ENCODE peak calls at places on chromosomes 11 and 22, in five cellular contexts. H, E, X, W and K are unnamed samples.

GRCh38 chr22:48941903-48942625 is 885.6 kb downstream of the BRD1 start:
- DNase-seq in H (no peak), E (peak; percentile 21), X (no peak), W (peak; percentile 18), K (no peak)

GRCh38 chr22:31148953-31149627 is 8.8 kb upstream of the PLA2G3 start:
- DNase-seq in H (no peak), E (peak; percentile 89), X (peak; percentile 89), W (peak; percentile 79), K (peak; percentile 80)

GRCh38 chr11:63915961-63916836 is 765 bp downstream of the RCOR2 start:
- DNase-seq in H (no peak), E (no peak), X (peak; percentile 78), W (peak; percentile 37), K (peak; percentile 82)

GRCh38 chr11:31812392-31813241 is 1.5 kb upstream of the PAX6 start:
- DNase-seq in H (no peak), E (no peak), X (no peak), W (no peak), K (peak; percentile 71)

GRCh38 chr22:50298937-50299656 is 8.3 kb downstream of the PLXNB2 start:
- DNase-seq in H (no peak), E (no peak), X (no peak), W (peak; percentile 58), K (no peak)

GRCh38 chr22:29309332-29310064 is 3.0 kb downstream of the GAS2L1 start:
- DNase-seq in H (no peak), E (peak; percentile 71), X (peak; percentile 51), W (peak; percentile 80), K (peak; percentile 83)

GRCh38 chr11:120518356-120518755 is 6.8 kb downstream of the GRIK4 start:
- DNase-seq in H (no peak), E (peak; percentile 39), X (no peak), W (no peak), K (no peak)

GRCh38 chr22:46071451-46072029 is 78.8 kb upstream of the PPARA start:
- DNase-seq in H (peak; percentile 72), E (peak; percentile 97), X (peak; percentile 66), W (peak; percentile 91), K (peak; percentile 98)

GRCh38 chr11:1930448-1930802 is 10.9 kb downstream of the TNNT3 start:
- DNase-seq in H (no peak), E (no peak), X (no peak), W (no peak), K (no peak)

GRCh38 chr11:1879941-1880720 is 11.6 kb downstream of the PRR33 start:
- DNase-seq in H (no peak), E (peak; percentile 88), X (no peak), W (no peak), K (peak; percentile 76)

GRCh38 chr11:2300290-2300935 is 1.3 kb downstream of the C11orf21 start:
- DNase-seq in H (no peak), E (no peak), X (no peak), W (peak; percentile 25), K (peak; percentile 75)

GRCh38 chr22:31286360-31287255 is 5.7 kb downstream of the PIK3IP1 start:
- DNase-seq in H (no peak), E (peak; percentile 82), X (peak; percentile 20), W (no peak), K (no peak)

GRCh38 chr22:50274311-50274710 is 4.1 kb upstream of the MAPK11 start:
- DNase-seq in H (no peak), E (no peak), X (peak; percentile 71), W (peak; percentile 66), K (no peak)

GRCh38 chr22:39527481-39527961 is 5.0 kb downstream of the RPS19BP1 start:
- DNase-seq in H (no peak), E (no peak), X (no peak), W (peak; percentile 59), K (peak; percentile 55)

GRCh38 chr22:41286639-41287091 is 678 bp upstream of the RANGAP1 start:
- DNase-seq in H (no peak), E (no peak), X (no peak), W (no peak), K (no peak)

GRCh38 chr11:115760528-115760837 is 256.3 kb upstream of the CADM1 start:
- DNase-seq in H (no peak), E (peak; percentile 65), X (no peak), W (no peak), K (no peak)

GRCh38 chr11:87425943-87426342 is 388.2 kb downstream of the TMEM135 start:
- DNase-seq in H (no peak), E (no peak), X (no peak), W (no peak), K (no peak)

GRCh38 chr11:134854391-134854991 is 442.4 kb upstream of the B3GAT1 start:
- DNase-seq in H (no peak), E (no peak), X (no peak), W (no peak), K (no peak)

GRCh38 chr11:102599642-102600261 is 25.4 kb downstream of the MMP20 start:
- DNase-seq in H (no peak), E (no peak), X (no peak), W (no peak), K (no peak)

GRCh38 chr22:19716041-19716828 is 1.9 kb downstream of the SEPTIN5 start:
- DNase-seq in H (no peak), E (no peak), X (no peak), W (no peak), K (no peak)

GRCh38 chr11:116654526-116654925 is 118.3 kb downstream of the BUD13 start:
- DNase-seq in H (no peak), E (no peak), X (no peak), W (no peak), K (no peak)

GRCh38 chr11:45486461-45486860 is 179.0 kb downstream of the CHST1 start:
- DNase-seq in H (no peak), E (peak; percentile 53), X (no peak), W (peak; percentile 22), K (no peak)

GRCh38 chr11:74620537-74620936 is 28.2 kb downstream of the POLD3 start:
- DNase-seq in H (no peak), E (no peak), X (no peak), W (no peak), K (no peak)

GRCh38 chr22:19579880-19580279 is 55.7 kb upstream of the CLDN5 start:
- DNase-seq in H (no peak), E (peak; percentile 74), X (no peak), W (no peak), K (peak; percentile 80)

GRCh38 chr11:119447664-119448242 is 24.8 kb upstream of the THY1 start:
- DNase-seq in H (no peak), E (no peak), X (no peak), W (no peak), K (no peak)

GRCh38 chr11:33360642-33361041 is 103.5 kb downstream of the HIPK3 start:
- DNase-seq in H (no peak), E (no peak), X (no peak), W (no peak), K (no peak)

GRCh38 chr22:23035557-23036277 is 34.6 kb upstream of the GNAZ start:
- DNase-seq in H (no peak), E (no peak), X (no peak), W (no peak), K (no peak)

GRCh38 chr11:120208012-120208441 is 2.8 kb upstream of the OAF start:
- DNase-seq in H (no peak), E (no peak), X (no peak), W (no peak), K (no peak)

GRCh38 chr22:42933783-42934144 is 76.7 kb upstream of the ARFGAP3 start:
- DNase-seq in H (no peak), E (no peak), X (no peak), W (no peak), K (no peak)

DNA sequence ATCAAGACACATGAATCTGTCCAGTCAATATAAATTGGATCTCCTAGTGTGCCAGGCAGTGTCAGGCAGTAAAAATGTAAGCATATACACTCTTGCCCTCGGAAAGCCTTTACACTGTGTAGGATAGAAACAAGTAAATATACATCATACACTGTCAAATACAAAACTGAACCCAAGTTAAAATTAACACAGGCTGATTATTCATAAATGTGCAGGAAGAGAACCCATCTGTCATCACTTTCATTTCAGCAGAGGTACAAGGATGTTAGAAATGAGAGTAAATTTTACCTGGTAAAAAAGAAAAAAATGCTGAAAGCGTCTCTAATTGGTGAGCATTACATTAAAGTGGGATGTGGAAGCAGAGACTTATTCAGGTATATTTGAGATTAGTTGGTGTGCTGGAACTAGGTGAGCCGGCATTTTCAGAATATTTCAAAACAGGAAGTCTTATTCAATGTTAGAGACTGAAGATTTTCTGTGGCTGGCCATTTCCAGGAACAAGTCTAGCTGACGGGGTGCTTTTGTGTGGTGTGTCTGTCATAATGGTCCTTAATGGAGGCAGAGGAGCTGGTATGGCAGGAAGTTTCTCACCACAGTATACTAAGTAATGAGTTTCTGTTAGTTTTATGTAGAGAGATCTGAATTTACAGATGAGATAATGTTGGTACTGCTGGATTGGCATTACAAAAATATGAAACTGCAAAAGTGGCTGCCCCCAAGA is 192.6 kb downstream of the CASP12 start:
- DNase-seq in H (no peak), E (no peak), X (no peak), W (peak; percentile 25), K (no peak)
- H3K4me3 ChIP-seq in H (no peak overlapping the region), E (no peak overlapping the region), X (no peak overlapping the region), W (no peak overlapping the region), K (no peak overlapping the region)

DNA sequence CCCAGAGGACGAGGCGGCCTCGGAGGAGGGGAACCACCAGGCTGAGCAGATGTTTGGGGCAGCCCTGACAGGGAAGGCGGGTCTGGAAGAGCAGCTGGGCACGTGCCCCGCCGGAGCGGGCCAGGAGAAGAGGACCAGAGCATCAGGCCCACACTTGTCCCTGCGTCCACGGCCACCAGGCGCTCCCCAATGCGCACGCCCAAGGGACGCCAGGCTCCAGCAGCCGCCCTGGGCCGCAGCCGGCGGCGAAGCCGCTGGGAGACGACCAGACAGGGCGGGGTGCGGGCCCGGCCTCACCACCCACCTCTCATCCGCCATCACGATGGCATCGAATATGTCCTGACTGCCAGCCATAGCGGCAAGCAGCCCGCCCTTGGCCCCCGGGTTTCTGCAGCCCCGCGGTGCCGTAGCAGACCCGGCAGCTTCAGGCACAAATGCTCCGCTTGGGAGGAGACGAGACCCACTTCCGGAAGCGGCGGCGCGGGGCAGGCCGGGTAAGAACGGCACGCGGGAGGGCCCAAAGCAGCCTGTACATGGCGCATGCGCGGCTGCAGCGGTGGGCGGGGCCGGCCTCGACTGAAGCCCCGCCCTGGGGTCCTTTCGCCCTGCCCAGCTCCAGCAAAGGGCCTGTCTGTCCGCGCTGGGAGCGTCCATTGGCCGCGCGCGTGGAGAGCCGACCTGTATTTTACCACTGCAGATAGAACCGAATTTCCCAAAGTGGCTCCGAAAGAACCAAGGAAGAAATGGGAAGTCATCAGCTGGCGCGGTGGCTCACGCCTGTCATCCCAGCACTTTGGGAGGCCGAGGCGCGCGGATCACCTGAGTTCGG is at the start of gene LTO1:
- DNase-seq in H (peak; percentile 84), E (peak; percentile 98), X (peak; percentile 98), W (peak; percentile 98), K (peak; percentile 98)
- TF ChIP-seq CTCF in H (no peak), E (no peak), X (no peak), W (peak; percentile 15), K (no peak)

GRCh38 chr22:36470994-36471331 is 10.5 kb downstream of the TXN2 start:
- DNase-seq in H (no peak), E (peak; percentile 91), X (no peak), W (no peak), K (no peak)
- H3K4me1 ChIP-seq in H (peaks cover 33% of the 10 kb centered on the region), E (no peaks in the 10 kb centered on the region), X (peaks cover 8% of the 10 kb centered on the region), W (peaks cover 25% of the 10 kb centered on the region), K (peaks cover 4% of the 10 kb centered on the region)

DNA sequence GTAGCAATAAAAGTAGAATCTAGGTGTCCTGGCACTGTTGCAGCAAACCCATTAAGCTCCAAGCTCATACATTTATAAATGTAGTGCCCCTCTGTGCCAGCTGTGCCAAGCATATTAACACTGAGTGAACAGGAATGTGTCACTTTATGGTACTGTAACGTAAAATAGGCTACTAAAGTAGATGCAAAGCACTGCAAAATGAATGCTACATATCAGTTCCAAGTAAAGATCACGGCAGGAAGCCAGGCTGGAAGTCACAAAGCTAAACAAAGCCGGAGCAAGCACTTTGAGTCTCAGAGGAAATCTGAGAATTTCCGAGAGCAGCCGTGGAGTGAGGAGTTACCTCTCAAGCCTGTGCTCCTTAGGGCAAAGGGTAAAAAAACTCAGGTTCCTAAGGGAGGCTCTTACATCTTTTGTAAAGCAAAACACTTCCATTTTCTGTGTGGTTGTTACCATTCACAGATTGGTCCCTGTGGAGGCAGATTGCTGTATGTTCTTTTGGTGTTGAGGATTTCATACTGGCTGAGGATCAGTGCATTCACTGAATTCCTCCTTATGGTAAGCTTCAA is 85.7 kb downstream of the WNT11 start:
- DNase-seq in H (no peak), E (no peak), X (no peak), W (no peak), K (no peak)
- H3K4me3 ChIP-seq in H (peak overlapping the region; percentile 1), E (no peak overlapping the region), X (no peak overlapping the region), W (no peak overlapping the region), K (no peak overlapping the region)